ENCODE peak calls at places on chromosomes 11 and 22, in seven cellular contexts. N is hepatocyte, X is HCT116, J is GM23338, H is PC-3, Z is SK-N-SH, M is GM23248. U is an unnamed sample.

GRCh38 chr11:1504164-1504563 is 17.6 kb upstream of the MOB2 start:
- DNase-seq in Z (no peak), M (no peak), J (no peak), H (no peak), X (no peak), N (no peak), U (no peak)

GRCh38 chr11:3155216-3155615 is 9.9 kb downstream of the OSBPL5 start:
- DNase-seq in N (no peak), Z (no peak), H (no peak), X (no peak), M (no peak), J (no peak), U (no peak)

GRCh38 chr11:77074205-77074604 is 7.4 kb downstream of the CAPN5 start:
- DNase-seq in Z (peak; percentile 73), H (no peak), J (no peak), N (no peak), X (no peak), M (no peak), U (no peak)

GRCh38 chr11:61293869-61294716 is 1.0 kb downstream of the VWCE start:
- DNase-seq in H (peak; percentile 22), X (no peak), N (peak; percentile 80), Z (peak; percentile 88), M (peak; percentile 75), J (peak; percentile 50), U (peak; percentile 57)

GRCh38 chr11:118916842-118917388 is 8.8 kb downstream of the BCL9L start:
- DNase-seq in J (peak; percentile 79), N (peak; percentile 85), H (peak; percentile 94), Z (no peak), M (peak; percentile 89), X (no peak), U (peak; percentile 79)

GRCh38 chr11:61602775-61603569 is 22.1 kb upstream of the SYT7 start:
- DNase-seq in J (no peak), H (peak; percentile 80), Z (peak; percentile 89), X (peak; percentile 68), M (peak; percentile 98), N (peak; percentile 88), U (no peak)

GRCh38 chr11:114775849-114776621 is 97.7 kb downstream of the NXPE2 start:
- DNase-seq in M (no peak), J (no peak), N (no peak), X (no peak), Z (peak; percentile 57), H (no peak), U (peak; percentile 17)

GRCh38 chr11:133842053-133842452 is 3.3 kb downstream of the SPATA19 start:
- DNase-seq in N (no peak), J (no peak), X (no peak), H (no peak), Z (no peak), M (no peak), U (no peak)

GRCh38 chr22:40422558-40423245 is 52.3 kb downstream of the SGSM3 start:
- DNase-seq in N (no peak), X (no peak), H (no peak), Z (no peak), M (no peak), J (no peak), U (no peak)
- TF ChIP-seq EZH2phosphoT487 in N (no peak), X (no peak), H (no peak), Z (no peak), M (no peak), J (no peak), U (no peak)

DNA sequence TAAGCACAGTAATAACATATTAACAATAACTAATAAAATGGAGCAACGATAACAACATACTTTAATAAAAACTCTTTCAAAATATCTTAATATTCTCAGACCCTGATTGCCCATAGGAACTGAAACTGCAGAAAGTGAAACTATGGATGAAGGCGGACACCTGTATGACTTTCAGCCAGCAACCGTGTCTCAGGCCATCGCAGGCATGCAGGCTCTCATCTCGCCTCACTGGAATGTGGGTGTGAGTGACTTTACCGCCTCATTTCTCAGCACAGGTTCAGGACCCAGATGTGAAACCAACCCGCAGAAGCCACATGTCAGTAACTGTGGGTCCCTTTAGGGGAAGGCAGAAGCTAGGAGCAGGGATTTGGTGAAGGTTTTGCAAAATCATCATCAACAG is 539.1 kb downstream of the FAM181B start:
- DNase-seq in J (peak; percentile 24), Z (no peak), H (no peak), N (no peak), X (no peak), M (no peak), U (no peak)
- H3K27me3 ChIP-seq in J (no peaks in the 10 kb centered on the region), Z (no peaks in the 10 kb centered on the region), H (no peaks in the 10 kb centered on the region), N (no peaks in the 10 kb centered on the region), X (no peaks in the 10 kb centered on the region), M (no peaks in the 10 kb centered on the region), U (no peaks in the 10 kb centered on the region)

DNA sequence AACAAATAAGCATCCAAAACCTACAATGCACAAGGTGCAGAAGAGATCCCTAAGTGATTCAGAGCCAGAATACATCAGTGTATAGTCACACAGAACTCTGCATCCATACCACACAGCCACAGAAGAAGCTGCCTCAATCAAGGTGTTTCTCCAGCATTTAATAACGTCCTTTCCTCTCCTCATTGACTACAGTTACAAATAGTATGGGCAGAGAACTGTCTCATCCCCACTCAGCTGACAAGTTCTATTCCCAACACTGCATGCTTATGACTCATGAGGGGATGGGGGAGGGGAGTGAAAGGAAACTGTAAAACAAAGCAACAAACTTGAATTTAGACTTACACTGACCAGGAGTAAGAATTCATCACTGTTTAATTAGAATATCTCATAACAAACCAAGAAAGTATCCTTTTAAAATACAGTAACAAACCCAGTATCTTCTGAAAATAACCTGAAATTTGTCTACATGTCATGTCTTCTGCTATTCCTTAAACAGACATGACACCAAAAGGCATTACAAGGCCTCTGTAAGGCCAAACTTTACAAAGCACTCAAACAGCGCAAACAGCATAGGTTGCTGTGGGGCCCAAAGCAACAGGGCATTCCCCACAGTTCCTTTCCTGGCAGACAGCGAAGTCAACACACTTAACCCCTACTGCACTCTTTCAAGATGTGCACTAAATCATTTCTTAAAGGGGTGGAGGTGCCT is 29.3 kb downstream of the CELF1 start:
- DNase-seq in M (peak; percentile 84), Z (no peak), H (peak; percentile 74), N (peak; percentile 71), X (no peak), J (no peak), U (no peak)
- TF ChIP-seq EZH2phosphoT487 in M (no peak), Z (no peak), H (no peak), N (no peak), X (no peak), J (no peak), U (no peak)

GRCh38 chr22:25908212-25908611 is 166.2 kb downstream of the MYO18B start:
- DNase-seq in M (no peak), Z (no peak), H (no peak), N (no peak), J (no peak), X (no peak), U (no peak)
- H3K27me3 ChIP-seq in M (no peaks in the 10 kb centered on the region), Z (no peaks in the 10 kb centered on the region), H (no peaks in the 10 kb centered on the region), N (peaks cover 45% of the 10 kb centered on the region), J (peaks cover 13% of the 10 kb centered on the region), X (peaks cover 73% of the 10 kb centered on the region), U (no peaks in the 10 kb centered on the region)